ENCODE peak calls at places on chromosomes 3 and 15, in five cellular contexts. R is transverse colon, O is suprapubic skin, I is spleen, D is IMR-90. W is an unnamed sample.

GRCh38 chr3:37779289-37780152 is 82.2 kb upstream of the CTDSPL start:
- DNase-seq in O (no peak), R (no peak), I (no peak), D (peak), W (peak)

GRCh38 chr15:91940466-91941381 is 87.2 kb downstream of the SLCO3A1 start:
- DNase-seq in D (no peak), O (no peak), I (no peak), R (no peak), W (no peak)

GRCh38 chr15:27681038-27681437 is 418.1 kb downstream of the OCA2 start:
- DNase-seq in I (no peak), R (no peak), O (peak), D (no peak), W (no peak)

GRCh38 chr3:183279371-183279770 is 26.3 kb downstream of the B3GNT5 start:
- DNase-seq in R (no peak), I (no peak), D (no peak), O (no peak), W (no peak)

GRCh38 chr15:63389902-63390301 is 8.3 kb upstream of the CA12 start:
- DNase-seq in I (no peak), D (no peak), R (peak), O (no peak), W (peak)

GRCh38 chr3:167184511-167184910 is 195.6 kb downstream of the ZBBX start:
- DNase-seq in O (no peak), D (no peak), I (no peak), R (no peak), W (no peak)

GRCh38 chr3:29576181-29576580 is 295.3 kb downstream of the RBMS3 start:
- DNase-seq in O (no peak), I (no peak), R (no peak), D (no peak), W (no peak)

GRCh38 chr15:69819371-69819770 is 278.3 kb downstream of the TLE3 start:
- DNase-seq in I (no peak), R (no peak), D (no peak), O (no peak), W (no peak)

GRCh38 chr3:171753665-171754408 is 56.4 kb downstream of the PLD1 start:
- DNase-seq in I (no peak), R (no peak), D (peak), O (no peak), W (no peak)

GRCh38 chr3:118244761-118245160 is 789.9 kb downstream of the IGSF11 start:
- DNase-seq in I (no peak), O (no peak), D (no peak), R (no peak), W (no peak)

GRCh38 chr3:146546366-146546965 is 2.1 kb upstream of the PLSCR1 start:
- DNase-seq in O (no peak), D (no peak), R (no peak), I (no peak), W (no peak)

GRCh38 chr3:197336348-197336747 is 37.9 kb upstream of the DLG1 start:
- DNase-seq in O (no peak), I (no peak), R (no peak), D (no peak), W (no peak)

GRCh38 chr15:81101894-81102815 is 31.9 kb upstream of the CFAP161 start:
- DNase-seq in I (no peak), O (no peak), D (no peak), R (no peak), W (no peak)

GRCh38 chr3:36992806-36993325 is at the start of gene EPM2AIP1:
- DNase-seq in O (peak), R (no peak), I (peak), D (no peak), W (no peak)

GRCh38 chr3:98814799-98815450 is 51.8 kb downstream of the ST3GAL6 start:
- DNase-seq in D (peak), I (no peak), O (no peak), R (no peak), W (no peak)

GRCh38 chr3:78798266-78798832 is 969.4 kb downstream of the ROBO1 start:
- DNase-seq in O (no peak), I (no peak), R (no peak), D (no peak), W (no peak)

GRCh38 chr3:188472331-188472730 is 318.4 kb downstream of the LPP start:
- DNase-seq in I (no peak), D (peak), O (no peak), R (no peak), W (no peak)

GRCh38 chr15:88701561-88702095 is 62.8 kb downstream of the ISG20 start:
- DNase-seq in I (no peak), R (peak), O (no peak), D (no peak), W (no peak)

GRCh38 chr15:90266485-90266884 is 1.0 kb downstream of the NGRN start:
- DNase-seq in I (peak), O (no peak), R (peak), D (peak), W (no peak)

GRCh38 chr15:41773332-41773728 is 954 bp upstream of the MAPKBP1 start:
- DNase-seq in O (no peak), D (no peak), I (no peak), R (no peak), W (no peak)

GRCh38 chr15:41774873-41775417 is 661 bp downstream of the MAPKBP1 start:
- DNase-seq in D (no peak), R (no peak), I (peak), O (no peak), W (no peak)

GRCh38 chr15:41772720-41773331 is 1.5 kb upstream of the MAPKBP1 start:
- DNase-seq in R (peak), I (no peak), O (no peak), D (peak), W (no peak)

GRCh38 chr15:41774062-41774872 is at the start of gene MAPKBP1:
- DNase-seq in O (peak), R (peak), I (peak), D (peak), W (peak)

GRCh38 chr15:41773729-41774061 is 589 bp upstream of the MAPKBP1 start:
- DNase-seq in R (no peak), O (no peak), I (no peak), D (no peak), W (no peak)
- TF ChIP-seq POLR2A in R (no peak), O (no peak), I (no peak), D (no peak), W (no peak)

DNA sequence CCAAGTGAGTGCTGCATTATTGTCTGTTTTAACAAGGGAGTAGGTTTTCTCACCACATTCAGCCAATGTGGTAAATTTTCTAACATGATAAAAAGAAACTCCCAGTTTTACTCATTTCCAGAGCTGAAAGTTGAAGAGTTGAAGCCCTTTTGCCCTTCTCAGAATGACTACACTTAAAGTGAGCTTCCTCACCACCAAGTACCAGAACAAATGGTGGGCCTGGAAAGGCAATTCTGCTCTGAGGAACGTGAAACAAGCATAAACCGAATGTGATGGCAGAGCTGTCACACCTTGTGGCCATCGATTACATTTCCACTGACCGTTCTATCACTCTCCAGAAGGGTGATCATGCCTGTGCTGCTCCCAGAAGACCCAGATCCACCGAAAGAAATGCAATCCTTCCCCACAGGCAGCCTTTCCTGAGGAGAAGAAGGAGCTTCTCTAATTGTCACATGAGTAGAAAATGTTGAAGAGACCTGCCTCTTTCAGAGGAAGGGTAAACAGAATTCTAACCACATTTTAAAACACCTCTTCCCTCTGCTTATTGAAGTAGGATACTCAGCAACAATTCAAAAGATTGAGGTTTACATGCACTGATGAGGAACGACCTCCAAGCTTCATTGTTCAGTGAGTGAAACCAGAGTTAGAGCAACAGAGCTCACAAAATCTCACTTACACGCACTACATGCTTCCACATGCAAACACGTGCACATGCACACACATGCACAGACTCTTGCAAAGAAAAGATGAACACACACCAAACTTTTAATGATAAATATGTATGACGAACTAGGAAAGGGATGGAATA is 21.4 kb upstream of the CCR9 start:
- DNase-seq in R (no peak), D (no peak), O (no peak), I (no peak), W (no peak)
- TF ChIP-seq POLR2A in R (no peak), D (no peak), O (no peak), I (no peak), W (no peak)

GRCh38 chr3:49120438-49121135 is at the start of gene USP19:
- DNase-seq in I (peak), D (peak), R (peak), O (peak), W (peak)
- TF ChIP-seq POLR2A in I (peak), D (peak), R (peak), O (peak), W (peak)

GRCh38 chr15:41971893-41972340 is 440 bp downstream of the EHD4 start:
- DNase-seq in O (peak), D (no peak), R (no peak), I (no peak), W (peak)

GRCh38 chr15:41970456-41970855 is 1.9 kb downstream of the EHD4 start:
- DNase-seq in O (no peak), D (no peak), R (peak), I (peak), W (no peak)

GRCh38 chr15:41972341-41973237 is at the start of gene EHD4:
- DNase-seq in R (peak), D (peak), I (peak), O (peak), W (peak)

GRCh38 chr15:41969851-41970431 is 2.4 kb downstream of the EHD4 start:
- DNase-seq in R (peak), D (no peak), O (peak), I (peak), W (no peak)

GRCh38 chr15:41971089-41971892 is 1.1 kb downstream of the EHD4 start:
- DNase-seq in I (peak), D (peak), O (peak), R (peak), W (peak)
- TF ChIP-seq POLR2A in I (no peak), D (no peak), O (no peak), R (peak), W (no peak)

GRCh38 chr3:9030034-9030433 is 66.8 kb upstream of the RAD18 start:
- DNase-seq in O (no peak), D (no peak), R (no peak), I (no peak), W (no peak)
- TF ChIP-seq POLR2A in O (no peak), D (no peak), R (no peak), I (no peak), W (no peak)

GRCh38 chr15:59372352-59373211 is at the start of gene MYO1E:
- DNase-seq in D (peak), I (peak), R (peak), O (peak), W (peak)
- TF ChIP-seq POLR2A in D (peak), I (peak), R (peak), O (peak), W (peak)

W was measured in ovary.